ENCODE peak calls at places on chromosome 6, in four cellular contexts. W is activated CD4-positive, alpha-beta T cell treated with anti-CD3 and anti-CD28 coated beads for 24 hours; A is non-pigmented ciliary epithelial cell; Y is epithelial cell of esophagus. Z is an unnamed sample.

GRCh38 chr6:16600026-16600425 is 161.2 kb downstream of the ATXN1 start:
- DNase-seq in W (no peak), A (no peak), Y (no peak), Z (no peak)

GRCh38 chr6:9523462-9523861 is 891.4 kb downstream of the TFAP2A start:
- DNase-seq in Y (peak), W (no peak), A (peak), Z (peak)

GRCh38 chr6:153096792-153097191 is 34.3 kb downstream of the RGS17 start:
- DNase-seq in Y (peak), W (no peak), A (no peak), Z (no peak)

GRCh38 chr6:5580736-5581568 is 319.6 kb downstream of the FARS2 start:
- DNase-seq in W (no peak), Y (no peak), A (no peak), Z (no peak)

GRCh38 chr6:113763883-113764282 is 93.3 kb upstream of the MARCKS start:
- DNase-seq in Y (peak), A (no peak), W (no peak), Z (peak)

GRCh38 chr6:134435814-134436280 is 117.9 kb upstream of the SGK1 start:
- DNase-seq in W (no peak), A (no peak), Y (no peak), Z (no peak)

GRCh38 chr6:147245693-147246092 is 41.5 kb downstream of the STXBP5 start:
- DNase-seq in Y (no peak), W (no peak), A (no peak), Z (no peak)

GRCh38 chr6:15267221-15267620 is 21.4 kb downstream of the JARID2 start:
- DNase-seq in A (no peak), Y (no peak), W (no peak), Z (no peak)

GRCh38 chr6:79301290-79301689 is 66.8 kb upstream of the HMGN3 start:
- DNase-seq in W (no peak), A (no peak), Y (peak), Z (no peak)

GRCh38 chr6:22558288-22558882 is 11.0 kb upstream of the HDGFL1 start:
- DNase-seq in W (no peak), Y (peak), A (no peak), Z (no peak)

GRCh38 chr6:144897441-144897921 is 612.3 kb downstream of the UTRN start:
- DNase-seq in W (no peak), A (peak), Y (peak), Z (peak)

Z was measured in fibroblast of gingiva.